ENCODE peak calls at places on chromosomes 12 and 14, in six cellular contexts. K, Z, D, H, N and Y are unnamed samples.

GRCh38 chr12:12925383-12925782 is 26.6 kb downstream of the GPRC5D start:
- DNase-seq in K (no peak), Z (no peak), D (no peak), H (no peak), N (no peak), Y (no peak)

GRCh38 chr12:98745578-98746391 is 100.7 kb downstream of the APAF1 start:
- DNase-seq in K (no peak), Z (no peak), D (no peak), H (no peak), N (no peak), Y (no peak)

GRCh38 chr12:44889162-44889561 is 13.0 kb upstream of the NELL2 start:
- DNase-seq in K (no peak), Z (no peak), D (no peak), H (no peak), N (no peak), Y (no peak)

GRCh38 chr12:111841236-111841749 is 735 bp upstream of the MAPKAPK5 start:
- DNase-seq in K (peak; percentile 23), Z (no peak), D (no peak), H (no peak), N (no peak), Y (no peak)

GRCh38 chr14:71442503-71442902 is 489.7 kb upstream of the RGS6 start:
- DNase-seq in K (no peak), Z (no peak), D (no peak), H (no peak), N (no peak), Y (no peak)

GRCh38 chr14:41873379-41874034 is 266.8 kb downstream of the LRFN5 start:
- DNase-seq in K (no peak), Z (no peak), D (no peak), H (no peak), N (no peak), Y (no peak)

GRCh38 chr14:97824218-97824617 is 1027.0 kb downstream of the VRK1 start:
- DNase-seq in K (no peak), Z (no peak), D (no peak), H (no peak), N (no peak), Y (no peak)

GRCh38 chr14:101288436-101289229 is 272.7 kb upstream of the DIO3 start:
- DNase-seq in K (no peak), Z (no peak), D (peak; percentile 99), H (no peak), N (no peak), Y (no peak)

GRCh38 chr14:77973246-77973645 is 173.3 kb downstream of the ADCK1 start:
- DNase-seq in K (no peak), Z (no peak), D (no peak), H (no peak), N (no peak), Y (no peak)

GRCh38 chr14:103194256-103195045 is 71.2 kb downstream of the TNFAIP2 start:
- DNase-seq in K (no peak), Z (no peak), D (peak; percentile 21), H (no peak), N (no peak), Y (no peak)

GRCh38 chr14:28630100-28630499 is 136.5 kb upstream of the FOXG1 start:
- DNase-seq in K (no peak), Z (no peak), D (no peak), H (no peak), N (no peak), Y (no peak)

GRCh38 chr14:85853996-85854526 is 324.1 kb downstream of the FLRT2 start:
- DNase-seq in K (no peak), Z (no peak), D (no peak), H (no peak), N (no peak), Y (no peak)

GRCh38 chr14:97827746-97828145 is 1030.6 kb downstream of the VRK1 start:
- DNase-seq in K (no peak), Z (no peak), D (no peak), H (no peak), N (no peak), Y (no peak)

GRCh38 chr14:76962303-76962660 is 66.2 kb downstream of the IRF2BPL start:
- DNase-seq in K (no peak), Z (no peak), D (no peak), H (no peak), N (no peak), Y (no peak)

GRCh38 chr12:26226119-26226518 is 30.7 kb downstream of the SSPN start:
- DNase-seq in K (no peak), Z (no peak), D (no peak), H (no peak), N (no peak), Y (no peak)

DNA sequence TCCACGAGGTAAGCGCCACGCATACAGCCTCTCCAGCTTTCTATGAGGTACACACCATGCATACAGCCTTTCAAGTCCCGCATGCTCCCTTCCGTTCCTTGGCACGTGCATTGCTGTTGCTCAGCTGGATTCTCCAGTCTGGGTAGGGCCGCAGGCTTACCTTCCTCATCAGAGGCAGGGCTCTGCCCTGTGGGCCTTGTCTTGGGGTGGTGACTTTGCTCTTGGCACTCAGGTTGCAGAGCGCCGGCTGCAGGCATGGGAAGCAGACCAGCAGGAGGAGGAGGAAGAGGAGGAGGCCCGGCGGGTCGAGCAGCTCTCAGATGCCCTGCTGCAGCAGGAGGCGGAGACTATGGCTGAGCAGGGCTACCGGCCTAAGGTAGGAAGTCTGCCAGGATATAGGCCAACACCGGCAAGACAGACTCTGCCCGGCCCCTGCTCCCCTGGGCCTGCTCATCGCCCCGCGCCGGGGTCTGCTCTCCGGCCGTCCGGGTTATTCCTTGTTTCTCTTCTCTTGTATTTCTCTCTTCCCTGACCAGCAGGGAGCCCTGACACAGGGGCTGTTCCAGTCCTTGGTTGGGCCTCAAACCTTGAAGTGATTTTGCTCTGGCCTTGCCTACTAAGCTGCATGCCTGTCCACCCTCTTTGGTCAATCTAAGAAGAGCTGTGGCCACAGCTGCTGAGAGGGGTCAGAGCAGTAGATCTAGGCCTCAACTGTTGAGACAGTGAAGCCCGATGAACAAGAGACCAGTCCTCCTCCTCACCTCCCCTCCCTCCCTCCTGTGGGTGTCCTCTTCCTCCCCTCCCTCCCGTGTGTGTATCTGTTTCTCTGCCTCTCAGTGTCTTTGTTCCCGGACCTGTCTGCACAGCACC is 15.3 kb downstream of the TCHP start:
- DNase-seq in K (no peak), Z (no peak), D (no peak), H (no peak), N (peak; percentile 23), Y (no peak)
- TF ChIP-seq POLR2A in K (no peak), Z (no peak), D (no peak), H (no peak), N (no peak), Y (no peak)

DNA sequence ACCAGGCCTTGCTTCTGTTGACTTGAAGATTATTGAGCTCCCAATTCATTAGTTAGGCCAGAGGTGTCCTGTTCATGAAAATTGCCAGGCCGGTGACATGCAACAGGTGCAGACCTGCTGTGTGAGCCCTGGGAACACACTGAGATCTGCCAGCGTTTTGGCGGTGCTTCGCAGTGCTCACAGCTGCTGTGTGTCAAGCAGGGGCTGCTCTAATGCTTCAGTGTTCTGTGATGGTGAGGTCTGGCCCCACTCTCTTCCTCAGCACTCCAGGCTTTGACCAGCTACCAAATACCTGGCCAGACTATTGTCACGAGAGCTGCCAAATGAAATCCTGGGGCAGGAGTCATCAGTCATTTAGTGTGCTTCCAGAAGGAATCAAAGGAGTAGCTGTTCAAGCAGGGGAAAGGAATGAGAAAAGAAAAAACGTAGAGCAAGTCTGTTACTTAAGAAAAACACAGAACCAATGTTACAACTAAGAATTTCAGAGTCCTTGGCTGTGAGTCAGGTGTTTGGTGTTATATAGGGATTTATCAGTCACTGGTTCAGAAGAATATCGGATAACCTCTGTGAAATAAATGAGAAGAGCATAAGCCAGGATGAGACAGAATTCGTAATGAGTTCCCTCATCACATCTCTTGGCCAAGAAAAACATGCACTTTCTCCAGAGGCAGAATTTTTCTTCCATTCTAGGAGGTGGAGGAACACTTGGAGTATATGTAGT is 150.8 kb downstream of the FBXL14 start:
- DNase-seq in K (no peak), Z (no peak), D (no peak), H (no peak), N (peak; percentile 54), Y (no peak)
- TF ChIP-seq POLR2AphosphoS5 in K (no peak), Z (no peak), D (no peak), H (no peak), N (no peak), Y (no peak)

GRCh38 chr14:65277027-65277426 is 135.5 kb upstream of the FUT8 start:
- DNase-seq in K (no peak), Z (no peak), D (no peak), H (no peak), N (no peak), Y (no peak)

GRCh38 chr14:65279510-65279909 is 133.0 kb upstream of the FUT8 start:
- DNase-seq in K (no peak), Z (no peak), D (no peak), H (no peak), N (no peak), Y (peak; percentile 80)

GRCh38 chr14:65278589-65278988 is 133.9 kb upstream of the FUT8 start:
- DNase-seq in K (no peak), Z (no peak), D (no peak), H (no peak), N (no peak), Y (no peak)

GRCh38 chr14:65279958-65280357 is 132.6 kb upstream of the FUT8 start:
- DNase-seq in K (no peak), Z (no peak), D (no peak), H (no peak), N (no peak), Y (peak; percentile 75)

DNA sequence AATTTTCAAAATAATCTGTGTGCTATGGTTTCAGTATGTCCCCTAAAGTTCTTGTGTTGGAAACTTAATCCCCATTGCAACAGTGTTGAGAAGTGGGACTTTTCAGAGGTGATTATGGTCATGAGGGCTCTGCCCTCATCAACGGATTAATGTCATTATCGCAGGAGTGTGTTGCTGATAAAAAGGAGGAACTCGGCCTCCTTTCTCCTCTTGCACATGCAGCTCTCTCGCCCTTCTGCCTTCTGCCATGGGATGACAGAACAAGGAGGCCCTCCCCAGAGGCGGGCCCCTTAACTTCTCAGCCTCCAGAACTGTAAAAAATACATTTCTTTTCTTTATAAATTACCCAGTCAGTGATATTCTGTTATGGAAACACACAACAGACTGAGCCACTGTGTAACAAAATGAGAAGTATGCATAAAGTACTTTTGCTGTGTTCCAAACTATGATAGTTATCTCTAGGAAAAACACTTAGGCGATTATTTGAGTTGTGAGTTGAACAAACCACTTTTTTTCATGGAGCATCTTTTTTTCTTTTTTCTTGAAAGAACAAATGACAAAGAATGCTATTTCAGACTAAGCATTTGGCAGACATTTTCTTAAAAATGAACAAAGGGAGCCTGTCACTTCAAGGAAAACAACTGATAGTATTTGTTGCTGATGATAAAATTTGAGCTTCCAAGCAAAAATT is 134.8 kb upstream of the FUT8 start:
- DNase-seq in K (no peak), Z (no peak), D (no peak), H (no peak), N (no peak), Y (no peak)
- TF ChIP-seq POLR2A in K (no peak), Z (no peak), D (no peak), H (no peak), N (no peak), Y (no peak)

GRCh38 chr12:7092986-7093460 is 778 bp upstream of the C1R start:
- DNase-seq in K (no peak), Z (no peak), D (no peak), H (no peak), N (no peak), Y (no peak)

GRCh38 chr12:7093486-7093885 is 1.2 kb upstream of the C1R start:
- DNase-seq in K (no peak), Z (no peak), D (no peak), H (no peak), N (no peak), Y (no peak)

GRCh38 chr12:7099290-7099996 is 7.2 kb upstream of the C1R start:
- DNase-seq in K (no peak), Z (no peak), D (no peak), H (no peak), N (no peak), Y (no peak)

GRCh38 chr12:7093892-7094291 is 1.6 kb upstream of the C1R start:
- DNase-seq in K (no peak), Z (no peak), D (no peak), H (no peak), N (no peak), Y (no peak)

GRCh38 chr12:7096006-7096903 is 4.0 kb upstream of the C1R start:
- DNase-seq in K (no peak), Z (no peak), D (no peak), H (no peak), N (no peak), Y (no peak)
- TF ChIP-seq POLR2AphosphoS5 in K (no peak), Z (no peak), D (no peak), H (no peak), N (no peak), Y (no peak)